ENCODE peak calls at places on chromosomes 16 and 17, in eight cellular contexts. One of them, this sample, is unnamed.

GRCh38 chr17:43661699-43662431 is at the start of gene MEOX1:
- DNase-seq in mesothelial cell of epicardium: no peak
- DNase-seq in RCC 7860: peak
- DNase-seq in T-cell: no peak
- DNase-seq in psoas muscle: peak
- DNase-seq in endothelial cell: no peak
- DNase-seq in activated CD8-positive, alpha-beta memory T cell treated with anti-CD3 and anti-CD28 coated beads, Interleukin-2, amount 50 U/mL, for 48 hours: peak
- DNase-seq in uterus: no peak
- DNase-seq in this sample: peak

GRCh38 chr16:57185446-57185944 is 344 bp downstream of the PSME3IP1 start:
- DNase-seq in mesothelial cell of epicardium: peak
- DNase-seq in RCC 7860: peak
- DNase-seq in T-cell: no peak
- DNase-seq in psoas muscle: peak
- DNase-seq in endothelial cell: peak
- DNase-seq in activated CD8-positive, alpha-beta memory T cell treated with anti-CD3 and anti-CD28 coated beads, Interleukin-2, amount 50 U/mL, for 48 hours: peak
- DNase-seq in uterus: peak
- DNase-seq in this sample: peak

GRCh38 chr16:31876955-31877828 is 3.6 kb downstream of the ZNF267 start:
- DNase-seq in mesothelial cell of epicardium: no peak
- DNase-seq in RCC 7860: peak
- DNase-seq in T-cell: no peak
- DNase-seq in psoas muscle: no peak
- DNase-seq in endothelial cell: no peak
- DNase-seq in activated CD8-positive, alpha-beta memory T cell treated with anti-CD3 and anti-CD28 coated beads, Interleukin-2, amount 50 U/mL, for 48 hours: no peak
- DNase-seq in uterus: no peak
- DNase-seq in this sample: peak

GRCh38 chr16:49520684-49521083 is 147.1 kb downstream of the C16orf78 start:
- DNase-seq in mesothelial cell of epicardium: no peak
- DNase-seq in RCC 7860: no peak
- DNase-seq in T-cell: no peak
- DNase-seq in psoas muscle: no peak
- DNase-seq in endothelial cell: no peak
- DNase-seq in activated CD8-positive, alpha-beta memory T cell treated with anti-CD3 and anti-CD28 coated beads, Interleukin-2, amount 50 U/mL, for 48 hours: no peak
- DNase-seq in uterus: no peak
- DNase-seq in this sample: no peak

GRCh38 chr17:11996722-11997146 is 541 bp downstream of the ZNF18 start:
- DNase-seq in mesothelial cell of epicardium: no peak
- DNase-seq in RCC 7860: peak
- DNase-seq in T-cell: peak
- DNase-seq in psoas muscle: no peak
- DNase-seq in endothelial cell: no peak
- DNase-seq in activated CD8-positive, alpha-beta memory T cell treated with anti-CD3 and anti-CD28 coated beads, Interleukin-2, amount 50 U/mL, for 48 hours: no peak
- DNase-seq in uterus: no peak
- DNase-seq in this sample: peak

GRCh38 chr16:66298571-66299120 is 67.8 kb upstream of the CDH5 start:
- DNase-seq in mesothelial cell of epicardium: peak
- DNase-seq in RCC 7860: no peak
- DNase-seq in T-cell: no peak
- DNase-seq in psoas muscle: no peak
- DNase-seq in endothelial cell: no peak
- DNase-seq in activated CD8-positive, alpha-beta memory T cell treated with anti-CD3 and anti-CD28 coated beads, Interleukin-2, amount 50 U/mL, for 48 hours: peak
- DNase-seq in uterus: no peak
- DNase-seq in this sample: no peak

GRCh38 chr17:18224428-18225120 is 861 bp upstream of the LLGL1 start:
- DNase-seq in mesothelial cell of epicardium: no peak
- DNase-seq in RCC 7860: no peak
- DNase-seq in T-cell: no peak
- DNase-seq in psoas muscle: peak
- DNase-seq in endothelial cell: peak
- DNase-seq in activated CD8-positive, alpha-beta memory T cell treated with anti-CD3 and anti-CD28 coated beads, Interleukin-2, amount 50 U/mL, for 48 hours: no peak
- DNase-seq in uterus: peak
- DNase-seq in this sample: no peak

GRCh38 chr16:58639230-58639629 is 9.6 kb upstream of the CNOT1 start:
- DNase-seq in mesothelial cell of epicardium: no peak
- DNase-seq in RCC 7860: no peak
- DNase-seq in T-cell: no peak
- DNase-seq in psoas muscle: no peak
- DNase-seq in endothelial cell: no peak
- DNase-seq in activated CD8-positive, alpha-beta memory T cell treated with anti-CD3 and anti-CD28 coated beads, Interleukin-2, amount 50 U/mL, for 48 hours: no peak
- DNase-seq in uterus: no peak
- DNase-seq in this sample: no peak

GRCh38 chr17:48244814-48245213 is 137.2 kb downstream of the SNX11 start:
- DNase-seq in mesothelial cell of epicardium: no peak
- DNase-seq in RCC 7860: no peak
- DNase-seq in T-cell: no peak
- DNase-seq in psoas muscle: no peak
- DNase-seq in endothelial cell: no peak
- DNase-seq in activated CD8-positive, alpha-beta memory T cell treated with anti-CD3 and anti-CD28 coated beads, Interleukin-2, amount 50 U/mL, for 48 hours: no peak
- DNase-seq in uterus: no peak
- DNase-seq in this sample: no peak

GRCh38 chr17:21001813-21002221 is 41.0 kb downstream of the USP22 start:
- DNase-seq in mesothelial cell of epicardium: no peak
- DNase-seq in RCC 7860: no peak
- DNase-seq in T-cell: no peak
- DNase-seq in psoas muscle: peak
- DNase-seq in endothelial cell: no peak
- DNase-seq in activated CD8-positive, alpha-beta memory T cell treated with anti-CD3 and anti-CD28 coated beads, Interleukin-2, amount 50 U/mL, for 48 hours: no peak
- DNase-seq in uterus: no peak
- DNase-seq in this sample: no peak

GRCh38 chr16:5056347-5056746 is 9.4 kb downstream of the C16orf89 start:
- DNase-seq in mesothelial cell of epicardium: no peak
- DNase-seq in RCC 7860: no peak
- DNase-seq in T-cell: peak
- DNase-seq in psoas muscle: no peak
- DNase-seq in endothelial cell: peak
- DNase-seq in activated CD8-positive, alpha-beta memory T cell treated with anti-CD3 and anti-CD28 coated beads, Interleukin-2, amount 50 U/mL, for 48 hours: peak
- DNase-seq in uterus: no peak
- DNase-seq in this sample: peak

GRCh38 chr17:71790791-71791190 is 330.0 kb upstream of the SOX9 start:
- DNase-seq in mesothelial cell of epicardium: no peak
- DNase-seq in RCC 7860: no peak
- DNase-seq in T-cell: no peak
- DNase-seq in psoas muscle: no peak
- DNase-seq in endothelial cell: no peak
- DNase-seq in activated CD8-positive, alpha-beta memory T cell treated with anti-CD3 and anti-CD28 coated beads, Interleukin-2, amount 50 U/mL, for 48 hours: no peak
- DNase-seq in uterus: no peak
- DNase-seq in this sample: peak

GRCh38 chr16:81616321-81617020 is 162.6 kb upstream of the PLCG2 start:
- DNase-seq in mesothelial cell of epicardium: no peak
- DNase-seq in RCC 7860: peak
- DNase-seq in T-cell: peak
- DNase-seq in psoas muscle: peak
- DNase-seq in endothelial cell: no peak
- DNase-seq in activated CD8-positive, alpha-beta memory T cell treated with anti-CD3 and anti-CD28 coated beads, Interleukin-2, amount 50 U/mL, for 48 hours: peak
- DNase-seq in uterus: peak
- DNase-seq in this sample: no peak

GRCh38 chr17:59435238-59435637 is 103.8 kb downstream of the YPEL2 start:
- DNase-seq in mesothelial cell of epicardium: no peak
- DNase-seq in RCC 7860: peak
- DNase-seq in T-cell: no peak
- DNase-seq in psoas muscle: no peak
- DNase-seq in endothelial cell: no peak
- DNase-seq in activated CD8-positive, alpha-beta memory T cell treated with anti-CD3 and anti-CD28 coated beads, Interleukin-2, amount 50 U/mL, for 48 hours: no peak
- DNase-seq in uterus: no peak
- DNase-seq in this sample: peak

GRCh38 chr17:37079735-37080134 is 131.0 kb downstream of the AATF start:
- DNase-seq in mesothelial cell of epicardium: no peak
- DNase-seq in RCC 7860: no peak
- DNase-seq in T-cell: no peak
- DNase-seq in psoas muscle: no peak
- DNase-seq in endothelial cell: no peak
- DNase-seq in activated CD8-positive, alpha-beta memory T cell treated with anti-CD3 and anti-CD28 coated beads, Interleukin-2, amount 50 U/mL, for 48 hours: no peak
- DNase-seq in uterus: no peak
- DNase-seq in this sample: no peak

GRCh38 chr17:47275245-47275984 is 21.8 kb downstream of the ITGB3 start:
- DNase-seq in mesothelial cell of epicardium: peak
- DNase-seq in RCC 7860: peak
- DNase-seq in T-cell: no peak
- DNase-seq in psoas muscle: peak
- DNase-seq in endothelial cell: peak
- DNase-seq in activated CD8-positive, alpha-beta memory T cell treated with anti-CD3 and anti-CD28 coated beads, Interleukin-2, amount 50 U/mL, for 48 hours: no peak
- DNase-seq in uterus: peak
- DNase-seq in this sample: peak

GRCh38 chr16:80105160-80105559 is 435.6 kb upstream of the DYNLRB2 start:
- DNase-seq in mesothelial cell of epicardium: no peak
- DNase-seq in RCC 7860: peak
- DNase-seq in T-cell: no peak
- DNase-seq in psoas muscle: no peak
- DNase-seq in endothelial cell: no peak
- DNase-seq in activated CD8-positive, alpha-beta memory T cell treated with anti-CD3 and anti-CD28 coated beads, Interleukin-2, amount 50 U/mL, for 48 hours: no peak
- DNase-seq in uterus: no peak
- DNase-seq in this sample: peak

GRCh38 chr17:69228576-69228975 is at the start of gene ABCA10:
- DNase-seq in mesothelial cell of epicardium: no peak
- DNase-seq in RCC 7860: no peak
- DNase-seq in T-cell: no peak
- DNase-seq in psoas muscle: no peak
- DNase-seq in endothelial cell: no peak
- DNase-seq in activated CD8-positive, alpha-beta memory T cell treated with anti-CD3 and anti-CD28 coated beads, Interleukin-2, amount 50 U/mL, for 48 hours: no peak
- DNase-seq in uterus: no peak
- DNase-seq in this sample: no peak

GRCh38 chr16:82990155-82990554 is 363.4 kb downstream of the CDH13 start:
- DNase-seq in mesothelial cell of epicardium: no peak
- DNase-seq in RCC 7860: no peak
- DNase-seq in T-cell: no peak
- DNase-seq in psoas muscle: no peak
- DNase-seq in endothelial cell: no peak
- DNase-seq in activated CD8-positive, alpha-beta memory T cell treated with anti-CD3 and anti-CD28 coated beads, Interleukin-2, amount 50 U/mL, for 48 hours: no peak
- DNase-seq in uterus: no peak
- DNase-seq in this sample: peak

GRCh38 chr17:40556884-40557414 is 8.3 kb downstream of the CCR7 start:
- DNase-seq in mesothelial cell of epicardium: peak
- DNase-seq in RCC 7860: no peak
- DNase-seq in T-cell: no peak
- DNase-seq in psoas muscle: no peak
- DNase-seq in endothelial cell: no peak
- DNase-seq in activated CD8-positive, alpha-beta memory T cell treated with anti-CD3 and anti-CD28 coated beads, Interleukin-2, amount 50 U/mL, for 48 hours: peak
- DNase-seq in uterus: no peak
- DNase-seq in this sample: no peak

GRCh38 chr17:80790021-80790765 is 201.4 kb upstream of the CHMP6 start:
- DNase-seq in mesothelial cell of epicardium: no peak
- DNase-seq in RCC 7860: no peak
- DNase-seq in T-cell: peak
- DNase-seq in psoas muscle: no peak
- DNase-seq in endothelial cell: no peak
- DNase-seq in activated CD8-positive, alpha-beta memory T cell treated with anti-CD3 and anti-CD28 coated beads, Interleukin-2, amount 50 U/mL, for 48 hours: no peak
- DNase-seq in uterus: no peak
- DNase-seq in this sample: no peak

GRCh38 chr17:36183811-36184765 is 7.7 kb upstream of the TBC1D3B start:
- DNase-seq in mesothelial cell of epicardium: no peak
- DNase-seq in RCC 7860: no peak
- DNase-seq in T-cell: no peak
- DNase-seq in psoas muscle: no peak
- DNase-seq in endothelial cell: no peak
- DNase-seq in activated CD8-positive, alpha-beta memory T cell treated with anti-CD3 and anti-CD28 coated beads, Interleukin-2, amount 50 U/mL, for 48 hours: no peak
- DNase-seq in uterus: peak
- DNase-seq in this sample: no peak

GRCh38 chr17:17628388-17629008 is 37.0 kb upstream of the PEMT start:
- DNase-seq in mesothelial cell of epicardium: no peak
- DNase-seq in RCC 7860: no peak
- DNase-seq in T-cell: peak
- DNase-seq in psoas muscle: no peak
- DNase-seq in endothelial cell: no peak
- DNase-seq in activated CD8-positive, alpha-beta memory T cell treated with anti-CD3 and anti-CD28 coated beads, Interleukin-2, amount 50 U/mL, for 48 hours: peak
- DNase-seq in uterus: no peak
- DNase-seq in this sample: no peak

GRCh38 chr17:78883533-78884131 is 19.4 kb downstream of the CEP295NL start:
- DNase-seq in mesothelial cell of epicardium: peak
- DNase-seq in RCC 7860: peak
- DNase-seq in T-cell: no peak
- DNase-seq in psoas muscle: peak
- DNase-seq in endothelial cell: peak
- DNase-seq in activated CD8-positive, alpha-beta memory T cell treated with anti-CD3 and anti-CD28 coated beads, Interleukin-2, amount 50 U/mL, for 48 hours: no peak
- DNase-seq in uterus: peak
- DNase-seq in this sample: peak

GRCh38 chr17:74351552-74352210 is 10.0 kb downstream of the BTBD17 start:
- DNase-seq in mesothelial cell of epicardium: no peak
- DNase-seq in RCC 7860: no peak
- DNase-seq in T-cell: no peak
- DNase-seq in psoas muscle: no peak
- DNase-seq in endothelial cell: peak
- DNase-seq in activated CD8-positive, alpha-beta memory T cell treated with anti-CD3 and anti-CD28 coated beads, Interleukin-2, amount 50 U/mL, for 48 hours: no peak
- DNase-seq in uterus: no peak
- DNase-seq in this sample: no peak

GRCh38 chr17:44071198-44071520 is 624 bp downstream of the G6PC3 start:
- DNase-seq in mesothelial cell of epicardium: no peak
- DNase-seq in RCC 7860: no peak
- DNase-seq in T-cell: peak
- DNase-seq in psoas muscle: no peak
- DNase-seq in endothelial cell: no peak
- DNase-seq in activated CD8-positive, alpha-beta memory T cell treated with anti-CD3 and anti-CD28 coated beads, Interleukin-2, amount 50 U/mL, for 48 hours: no peak
- DNase-seq in uterus: peak
- DNase-seq in this sample: peak

GRCh38 chr16:424033-424622 is 1.3 kb upstream of the RAB11FIP3 start:
- DNase-seq in mesothelial cell of epicardium: no peak
- DNase-seq in RCC 7860: peak
- DNase-seq in T-cell: no peak
- DNase-seq in psoas muscle: peak
- DNase-seq in endothelial cell: no peak
- DNase-seq in activated CD8-positive, alpha-beta memory T cell treated with anti-CD3 and anti-CD28 coated beads, Interleukin-2, amount 50 U/mL, for 48 hours: no peak
- DNase-seq in uterus: peak
- DNase-seq in this sample: peak

This sample was measured in bronchial epithelial cell.